ENCODE peak calls at places on chromosome 13, in nine cellular contexts. M is cardiac muscle cell; F is ovary; K is H1; Y is AG04450; T is fibroblast of lung; Z is naive thymus-derived CD4-positive, alpha-beta T cell; P is mesendoderm; X is lower lobe of right lung. B is an unnamed sample.

GRCh38 chr13:27969073-27969865 is at the start of gene CDX2:
- DNase-seq in M (no peak), F (no peak), K (no peak), Y (no peak), T (no peak), Z (no peak), P (peak), X (no peak), B (no peak)

GRCh38 chr13:51453308-51453958 is 597 bp upstream of the INTS6 start:
- DNase-seq in M (no peak), F (peak), K (no peak), Y (no peak), T (no peak), Z (peak), P (no peak), X (peak), B (peak)

GRCh38 chr13:51643114-51643881 is 59.0 kb downstream of the WDFY2 start:
- DNase-seq in M (peak), F (no peak), K (no peak), Y (peak), T (peak), Z (no peak), P (peak), X (no peak), B (no peak)

GRCh38 chr13:114126789-114127472 is 5.5 kb downstream of the RASA3 start:
- DNase-seq in M (no peak), F (no peak), K (no peak), Y (no peak), T (no peak), Z (no peak), P (no peak), X (no peak), B (no peak)

GRCh38 chr13:76552807-76553206 is 333.4 kb downstream of the KCTD12 start:
- DNase-seq in M (no peak), F (no peak), K (no peak), Y (no peak), T (no peak), Z (no peak), P (no peak), X (no peak), B (no peak)

GRCh38 chr13:114230117-114230516 is 4.6 kb upstream of the CDC16 start:
- DNase-seq in M (peak), F (no peak), K (no peak), Y (no peak), T (peak), Z (no peak), P (peak), X (no peak), B (no peak)

GRCh38 chr13:49772828-49773227 is 19.7 kb downstream of the KPNA3 start:
- DNase-seq in M (no peak), F (no peak), K (no peak), Y (no peak), T (no peak), Z (no peak), P (no peak), X (no peak), B (no peak)

GRCh38 chr13:105220063-105220462 is 1315.4 kb downstream of the EFNB2 start:
- DNase-seq in M (peak), F (no peak), K (no peak), Y (no peak), T (peak), Z (no peak), P (no peak), X (no peak), B (no peak)

GRCh38 chr13:110575322-110576069 is 14.0 kb upstream of the RAB20 start:
- DNase-seq in M (peak), F (no peak), K (no peak), Y (no peak), T (peak), Z (no peak), P (peak), X (peak), B (no peak)

GRCh38 chr13:24308488-24309020 is 826 bp upstream of the C1QTNF9 start:
- DNase-seq in M (no peak), F (no peak), K (no peak), Y (no peak), T (no peak), Z (no peak), P (no peak), X (no peak), B (no peak)

GRCh38 chr13:80458546-80458945 is 117.6 kb upstream of the SPRY2 start:
- DNase-seq in M (no peak), F (no peak), K (no peak), Y (no peak), T (no peak), Z (no peak), P (no peak), X (no peak), B (no peak)

GRCh38 chr13:89514534-89515312 is 1832.8 kb upstream of the MIR17HG start:
- DNase-seq in M (peak), F (no peak), K (peak), Y (peak), T (peak), Z (no peak), P (peak), X (no peak), B (no peak)

GRCh38 chr13:24670927-24671326 is 9.3 kb upstream of the ATP12A start:
- DNase-seq in M (peak), F (no peak), K (no peak), Y (no peak), T (peak), Z (no peak), P (peak), X (no peak), B (no peak)

GRCh38 chr13:71525004-71525403 is 342.0 kb downstream of the DACH1 start:
- DNase-seq in M (no peak), F (no peak), K (no peak), Y (no peak), T (no peak), Z (no peak), P (no peak), X (no peak), B (no peak)

GRCh38 chr13:98214008-98214643 is 37.1 kb upstream of the RNF113B start:
- DNase-seq in M (peak), F (peak), K (no peak), Y (peak), T (peak), Z (no peak), P (no peak), X (no peak), B (no peak)

GRCh38 chr13:52195052-52195837 is 35.8 kb upstream of the NEK3 start:
- DNase-seq in M (peak), F (peak), K (peak), Y (peak), T (peak), Z (peak), P (peak), X (peak), B (peak)

GRCh38 chr13:84137292-84137691 is 255.0 kb upstream of the SLITRK1 start:
- DNase-seq in M (peak), F (no peak), K (no peak), Y (no peak), T (peak), Z (peak), P (no peak), X (no peak), B (no peak)

GRCh38 chr13:41284512-41285288 is 21.3 kb upstream of the MTRF1 start:
- DNase-seq in M (peak), F (no peak), K (no peak), Y (peak), T (peak), Z (no peak), P (no peak), X (no peak), B (no peak)

GRCh38 chr13:79407349-79407979 is 1.4 kb upstream of the RBM26 start:
- DNase-seq in M (no peak), F (no peak), K (no peak), Y (no peak), T (no peak), Z (no peak), P (no peak), X (no peak), B (no peak)

GRCh38 chr13:31835932-31836331 is 96.6 kb downstream of the RXFP2 start:
- DNase-seq in M (peak), F (no peak), K (no peak), Y (peak), T (peak), Z (no peak), P (no peak), X (no peak), B (no peak)

GRCh38 chr13:33153421-33154381 is 131.9 kb downstream of the STARD13 start:
- DNase-seq in M (peak), F (no peak), K (no peak), Y (no peak), T (peak), Z (no peak), P (no peak), X (no peak), B (no peak)

GRCh38 chr13:48000559-48001126 is 430 bp downstream of the SUCLA2 start:
- DNase-seq in M (no peak), F (peak), K (no peak), Y (no peak), T (peak), Z (no peak), P (no peak), X (no peak), B (peak)

GRCh38 chr13:32210081-32210480 is 105.1 kb downstream of the ZAR1L start:
- DNase-seq in M (no peak), F (no peak), K (no peak), Y (no peak), T (no peak), Z (no peak), P (no peak), X (no peak), B (no peak)

GRCh38 chr13:74067818-74068217 is 66.4 kb downstream of the KLF12 start:
- DNase-seq in M (no peak), F (no peak), K (no peak), Y (no peak), T (peak), Z (no peak), P (no peak), X (no peak), B (no peak)

GRCh38 chr13:33351324-33351723 is 65.8 kb upstream of the STARD13 start:
- DNase-seq in M (peak), F (no peak), K (no peak), Y (no peak), T (peak), Z (no peak), P (no peak), X (no peak), B (no peak)

GRCh38 chr13:105316731-105317130 is 1218.7 kb downstream of the EFNB2 start:
- DNase-seq in M (no peak), F (no peak), K (no peak), Y (no peak), T (no peak), Z (no peak), P (peak), X (no peak), B (no peak)

GRCh38 chr13:76336889-76337844 is 549.0 kb downstream of the KCTD12 start:
- DNase-seq in M (no peak), F (no peak), K (no peak), Y (no peak), T (no peak), Z (no peak), P (no peak), X (no peak), B (no peak)

GRCh38 chr13:88648598-88649373 is 977.6 kb downstream of the SLITRK5 start:
- DNase-seq in M (no peak), F (no peak), K (no peak), Y (no peak), T (no peak), Z (no peak), P (no peak), X (no peak), B (no peak)

GRCh38 chr13:66780814-66781213 is 449.3 kb downstream of the PCDH9 start:
- DNase-seq in M (peak), F (no peak), K (no peak), Y (no peak), T (peak), Z (no peak), P (no peak), X (no peak), B (no peak)

GRCh38 chr13:25286308-25286968 is 850 bp downstream of the MTMR6 start:
- DNase-seq in M (peak), F (peak), K (no peak), Y (no peak), T (peak), Z (peak), P (peak), X (no peak), B (no peak)

GRCh38 chr13:32211788-32212187 is 103.4 kb downstream of the ZAR1L start:
- DNase-seq in M (peak), F (no peak), K (no peak), Y (peak), T (peak), Z (no peak), P (peak), X (no peak), B (peak)

GRCh38 chr13:27854606-27855005 is 62.3 kb downstream of the GSX1 start:
- DNase-seq in M (no peak), F (no peak), K (no peak), Y (no peak), T (no peak), Z (no peak), P (no peak), X (no peak), B (no peak)

GRCh38 chr13:30569901-30570576 is 47.7 kb upstream of the USPL1 start:
- DNase-seq in M (peak), F (peak), K (peak), Y (peak), T (peak), Z (no peak), P (peak), X (no peak), B (peak)

GRCh38 chr13:26465954-26466353 is 91.5 kb upstream of the WASF3 start:
- DNase-seq in M (no peak), F (no peak), K (no peak), Y (no peak), T (no peak), Z (no peak), P (no peak), X (no peak), B (no peak)

GRCh38 chr13:25775275-25775674 is 276.5 kb downstream of the SHISA2 start:
- DNase-seq in M (no peak), F (no peak), K (no peak), Y (no peak), T (no peak), Z (no peak), P (no peak), X (no peak), B (no peak)

GRCh38 chr13:57629821-57630235 is 1.7 kb upstream of the PCDH17 start:
- DNase-seq in M (peak), F (peak), K (peak), Y (no peak), T (peak), Z (peak), P (peak), X (peak), B (peak)

GRCh38 chr13:111882351-111882750 is 184.6 kb upstream of the SOX1 start:
- DNase-seq in M (no peak), F (no peak), K (no peak), Y (no peak), T (no peak), Z (no peak), P (no peak), X (no peak), B (no peak)

GRCh38 chr13:59684105-59684504 is 479.6 kb downstream of the DIAPH3 start:
- DNase-seq in M (no peak), F (no peak), K (no peak), Y (no peak), T (no peak), Z (no peak), P (no peak), X (no peak), B (no peak)

GRCh38 chr13:59679239-59679638 is 484.5 kb downstream of the DIAPH3 start:
- DNase-seq in M (no peak), F (no peak), K (no peak), Y (no peak), T (no peak), Z (no peak), P (peak), X (no peak), B (no peak)

GRCh38 chr13:59677966-59678814 is 485.5 kb downstream of the DIAPH3 start:
- DNase-seq in M (peak), F (no peak), K (no peak), Y (peak), T (peak), Z (no peak), P (peak), X (no peak), B (no peak)

GRCh38 chr13:59680429-59681024 is 483.2 kb downstream of the DIAPH3 start:
- DNase-seq in M (peak), F (no peak), K (no peak), Y (no peak), T (peak), Z (no peak), P (peak), X (no peak), B (no peak)

DNA sequence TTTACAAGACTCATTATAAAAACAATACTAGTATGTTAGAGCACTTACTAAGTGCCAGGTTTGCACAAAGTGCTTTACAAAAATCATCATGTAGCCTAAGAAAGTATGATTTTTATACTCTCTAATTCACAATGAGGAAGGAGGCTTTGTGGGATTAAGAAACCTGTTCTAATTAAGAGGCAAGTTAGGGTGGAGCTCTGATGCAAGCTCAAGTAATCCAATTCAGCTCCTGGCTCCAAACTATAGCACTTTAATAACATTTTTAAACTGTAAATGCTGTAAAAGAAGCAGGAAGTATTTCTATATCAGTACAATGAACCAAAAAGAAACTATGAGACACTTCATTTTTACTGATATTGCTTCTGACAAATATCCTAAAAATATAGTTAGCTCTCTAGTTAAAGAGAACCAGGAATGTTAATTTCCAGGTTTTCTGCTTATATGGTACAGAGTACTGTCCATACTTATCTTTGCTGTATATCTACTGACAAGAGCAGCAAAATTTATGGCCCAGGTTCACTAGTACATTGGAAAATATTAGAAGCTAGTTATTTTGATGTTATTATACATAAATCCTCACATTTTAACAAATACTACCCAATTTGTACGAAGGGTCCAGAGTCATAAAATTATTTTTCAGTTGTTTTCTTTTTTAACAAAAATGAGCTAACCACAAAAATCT is 482.0 kb downstream of the DIAPH3 start:
- DNase-seq in M (no peak), F (no peak), K (no peak), Y (no peak), T (no peak), Z (no peak), P (no peak), X (no peak), B (no peak)
- H3K4me3 ChIP-seq in M (no peak), F (no peak), K (no peak), Y (no peak), T (no peak), Z (no peak), P (no peak), X (no peak), B (no peak)

DNA sequence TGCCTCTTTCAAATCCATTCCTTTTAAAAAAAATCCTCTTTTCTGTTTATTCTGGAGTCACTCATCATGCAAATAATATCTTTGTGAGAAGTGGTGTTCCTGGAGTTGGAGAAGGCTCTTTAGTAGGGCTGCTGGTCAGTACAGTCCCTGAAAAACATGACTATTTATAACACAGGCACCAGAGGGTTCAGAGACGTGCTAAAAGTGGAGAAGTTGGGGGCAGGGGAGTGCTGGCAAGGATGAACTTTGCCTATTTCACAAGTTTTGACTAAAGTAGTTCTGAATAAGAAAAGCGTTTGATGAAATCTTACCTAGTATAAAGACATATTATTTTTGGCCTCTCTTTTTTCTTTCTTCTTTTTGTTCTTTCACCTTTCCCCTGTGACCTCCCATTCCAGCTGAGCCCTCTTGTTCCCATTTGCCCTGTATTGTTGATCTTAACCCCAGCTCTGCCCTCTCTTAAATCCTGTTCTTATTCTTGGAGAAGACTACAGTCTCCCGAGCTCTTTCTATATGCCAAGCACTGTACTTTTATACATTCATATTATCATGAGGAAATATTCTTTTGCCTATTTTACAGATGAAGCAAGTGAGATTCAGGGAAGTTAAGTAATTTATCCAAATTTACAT is 129.1 kb downstream of the TM9SF2 start:
- DNase-seq in M (no peak), F (no peak), K (no peak), Y (no peak), T (no peak), Z (no peak), P (no peak), X (no peak), B (no peak)
- H3K27ac ChIP-seq in M (peak), F (no peak), K (no peak), Y (no peak), T (no peak), Z (no peak), P (no peak), X (no peak), B (no peak)

GRCh38 chr13:45702088-45702487 is at the start of gene CBY2:
- DNase-seq in M (no peak), F (no peak), K (no peak), Y (no peak), T (no peak), Z (no peak), P (no peak), X (no peak), B (no peak)
- H3K4me3 ChIP-seq in M (no peak), F (no peak), K (no peak), Y (no peak), T (no peak), Z (no peak), P (no peak), X (no peak), B (no peak)

GRCh38 chr13:113023217-113023597 is 54.2 kb downstream of the MCF2L start:
- DNase-seq in M (peak), F (no peak), K (no peak), Y (no peak), T (peak), Z (no peak), P (peak), X (no peak), B (no peak)

GRCh38 chr13:113021391-113021790 is 52.4 kb downstream of the MCF2L start:
- DNase-seq in M (no peak), F (no peak), K (no peak), Y (no peak), T (no peak), Z (no peak), P (no peak), X (no peak), B (no peak)

GRCh38 chr13:113021811-113022210 is 52.8 kb downstream of the MCF2L start:
- DNase-seq in M (no peak), F (no peak), K (no peak), Y (no peak), T (no peak), Z (no peak), P (no peak), X (no peak), B (no peak)

GRCh38 chr13:113023694-113024430 is 54.8 kb downstream of the MCF2L start:
- DNase-seq in M (no peak), F (no peak), K (no peak), Y (no peak), T (no peak), Z (no peak), P (no peak), X (no peak), B (no peak)

DNA sequence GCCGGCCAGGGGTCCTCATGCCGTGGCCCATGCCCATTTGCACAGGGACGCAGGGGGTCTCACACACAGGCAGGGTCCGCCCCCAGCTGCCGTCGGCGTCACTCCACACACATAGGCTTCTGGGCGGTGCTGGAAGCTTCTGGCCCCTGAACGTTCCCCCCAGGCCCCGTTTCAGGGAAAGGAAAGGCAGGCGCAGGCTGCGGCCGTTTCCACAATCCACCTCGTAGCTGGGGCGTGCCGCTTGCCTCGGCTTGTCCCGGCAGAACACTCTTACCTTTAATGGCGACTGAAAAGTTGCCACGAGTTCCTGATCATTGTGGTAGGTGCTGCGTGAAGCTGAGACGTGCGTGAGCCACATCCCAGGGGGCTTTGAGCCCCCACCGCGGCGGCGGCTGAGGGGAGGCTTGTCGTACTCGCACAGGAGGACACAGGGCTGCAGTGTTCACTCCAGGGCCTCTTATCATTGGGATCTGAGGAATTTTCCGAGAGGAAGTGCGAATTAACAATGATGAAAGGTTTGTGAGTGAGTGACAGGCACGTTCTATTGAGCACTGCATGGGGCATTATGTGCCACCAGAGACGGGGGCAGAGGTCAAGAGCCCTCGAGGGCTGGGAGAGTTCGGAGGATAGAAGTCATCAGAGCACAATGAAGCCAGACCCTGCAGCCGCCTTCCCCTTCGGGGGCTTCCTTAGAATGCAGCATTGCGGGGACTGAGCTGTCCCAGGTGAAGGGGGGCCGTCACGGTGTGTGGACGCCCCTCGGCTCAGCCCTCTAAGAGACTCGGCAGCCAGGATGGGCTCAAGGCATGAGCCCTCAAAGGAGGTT is 53.6 kb downstream of the MCF2L start:
- DNase-seq in M (peak), F (no peak), K (no peak), Y (no peak), T (no peak), Z (no peak), P (peak), X (no peak), B (no peak)
- H3K27ac ChIP-seq in M (no peak), F (no peak), K (peak), Y (no peak), T (no peak), Z (no peak), P (peak), X (no peak), B (no peak)

B was measured in sigmoid colon.